ENCODE peak calls at places on chromosomes 1 and 21, in four cellular contexts. H is HL-60, V is foreskin fibroblast, F is Calu3. T is an unnamed sample.

GRCh38 chr1:3618904-3619671 is 5.7 kb upstream of the TPRG1L start:
- DNase-seq in H (peak), V (peak), F (peak), T (peak)

GRCh38 chr1:37556712-37557196 is at the start of gene DNALI1:
- DNase-seq in H (no peak), V (peak), F (peak), T (peak)

GRCh38 chr1:38455829-38456563 is 403.6 kb downstream of the RRAGC start:
- DNase-seq in H (no peak), V (no peak), F (no peak), T (no peak)

GRCh38 chr21:40546657-40547056 is 300.3 kb downstream of the DSCAM start:
- DNase-seq in H (peak), V (no peak), F (no peak), T (no peak)

GRCh38 chr1:21868941-21869454 is 56.9 kb downstream of the LDLRAD2 start:
- DNase-seq in H (no peak), V (no peak), F (no peak), T (no peak)

GRCh38 chr1:183841950-183842816 is 37.3 kb downstream of the RGL1 start:
- DNase-seq in H (no peak), V (peak), F (peak), T (peak)

GRCh38 chr1:119147626-119148180 is 7.2 kb upstream of the WARS2 start:
- DNase-seq in H (no peak), V (peak), F (no peak), T (peak)

GRCh38 chr1:42319128-42319851 is 15.7 kb downstream of the FOXJ3 start:
- DNase-seq in H (no peak), V (peak), F (no peak), T (peak)

GRCh38 chr1:1847501-1848289 is 43.2 kb downstream of the GNB1 start:
- DNase-seq in H (no peak), V (peak), F (no peak), T (peak)

GRCh38 chr1:222073307-222073995 is 331.6 kb upstream of the DUSP10 start:
- DNase-seq in H (no peak), V (peak), F (no peak), T (peak)

GRCh38 chr1:118132000-118132399 is 53.0 kb downstream of the SPAG17 start:
- DNase-seq in H (no peak), V (no peak), F (no peak), T (no peak)

GRCh38 chr1:28259935-28260802 is 851 bp downstream of the SESN2 start:
- DNase-seq in H (peak), V (peak), F (peak), T (peak)

GRCh38 chr1:246907472-246907871 is 24.3 kb downstream of the AHCTF1 start:
- DNase-seq in H (peak), V (peak), F (peak), T (peak)

GRCh38 chr1:1331068-1331965 is at the start of gene TAS1R3:
- DNase-seq in H (peak), V (peak), F (no peak), T (no peak)

GRCh38 chr1:242890211-242890741 is 364.8 kb downstream of the CEP170 start:
- DNase-seq in H (no peak), V (peak), F (peak), T (no peak)

GRCh38 chr1:195019385-195019784 is 1588.9 kb downstream of the KCNT2 start:
- DNase-seq in H (no peak), V (peak), F (no peak), T (no peak)

GRCh38 chr21:18443686-18444085 is 40.1 kb upstream of the TMPRSS15 start:
- DNase-seq in H (peak), V (no peak), F (no peak), T (no peak)

GRCh38 chr1:57839067-57839466 is 415.2 kb upstream of the DAB1 start:
- DNase-seq in H (no peak), V (peak), F (no peak), T (peak)

GRCh38 chr1:202642619-202643291 is 67.5 kb downstream of the SYT2 start:
- DNase-seq in H (no peak), V (no peak), F (no peak), T (no peak)

DNA sequence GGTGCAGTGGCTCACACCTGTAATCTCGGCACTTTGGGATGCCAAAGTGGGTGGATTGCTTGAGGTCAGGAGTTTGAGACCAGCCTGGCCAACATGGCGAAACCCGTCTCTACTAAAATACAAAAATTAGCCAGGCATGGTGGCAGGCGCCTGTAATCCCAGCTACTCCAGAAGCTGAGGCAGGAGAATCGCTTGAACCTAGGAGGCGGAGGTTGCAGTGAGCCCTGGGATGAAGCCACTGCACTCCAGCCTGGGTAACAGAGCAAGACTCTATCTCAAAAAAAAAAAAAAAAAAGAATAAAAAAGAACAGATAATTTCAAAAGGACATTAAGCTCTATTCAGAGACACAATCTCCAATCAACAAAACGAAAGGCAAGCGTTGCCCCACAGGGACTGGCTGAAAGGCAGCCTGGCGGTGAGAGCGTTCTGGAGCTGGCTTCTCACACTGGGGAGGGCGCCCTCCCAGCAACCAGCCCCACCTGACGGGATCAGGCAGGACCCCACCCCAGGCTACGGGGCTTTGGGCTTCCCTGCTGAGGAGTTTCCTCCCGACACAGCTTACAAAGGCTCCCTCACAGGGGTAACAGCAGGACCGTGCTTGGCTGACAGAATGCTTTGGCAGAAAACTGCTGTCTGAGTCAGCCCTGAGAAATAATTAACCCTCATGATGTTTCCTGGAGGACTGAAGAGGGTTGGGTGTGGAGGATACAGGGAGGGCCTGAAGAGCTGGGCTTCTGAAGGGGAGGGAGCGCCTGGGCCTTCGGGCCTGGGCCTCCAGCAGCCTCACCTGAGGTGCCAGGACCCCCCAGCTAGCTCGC is 31.1 kb upstream of the SRP9 start:
- DNase-seq in H (no peak), V (peak), F (peak), T (peak)
- TF ChIP-seq CTCF in H (no peak), V (peak), F (no peak), T (peak)

GRCh38 chr1:160620942-160621632 is 25.8 kb downstream of the SLAMF1 start:
- DNase-seq in H (no peak), V (no peak), F (no peak), T (no peak)

GRCh38 chr1:160619742-160620277 is 27.0 kb downstream of the SLAMF1 start:
- DNase-seq in H (no peak), V (no peak), F (no peak), T (no peak)

GRCh38 chr1:160621633-160622413 is 25.0 kb downstream of the SLAMF1 start:
- DNase-seq in H (no peak), V (no peak), F (no peak), T (no peak)

GRCh38 chr1:160618327-160618726 is 28.5 kb downstream of the SLAMF1 start:
- DNase-seq in H (no peak), V (no peak), F (no peak), T (no peak)

DNA sequence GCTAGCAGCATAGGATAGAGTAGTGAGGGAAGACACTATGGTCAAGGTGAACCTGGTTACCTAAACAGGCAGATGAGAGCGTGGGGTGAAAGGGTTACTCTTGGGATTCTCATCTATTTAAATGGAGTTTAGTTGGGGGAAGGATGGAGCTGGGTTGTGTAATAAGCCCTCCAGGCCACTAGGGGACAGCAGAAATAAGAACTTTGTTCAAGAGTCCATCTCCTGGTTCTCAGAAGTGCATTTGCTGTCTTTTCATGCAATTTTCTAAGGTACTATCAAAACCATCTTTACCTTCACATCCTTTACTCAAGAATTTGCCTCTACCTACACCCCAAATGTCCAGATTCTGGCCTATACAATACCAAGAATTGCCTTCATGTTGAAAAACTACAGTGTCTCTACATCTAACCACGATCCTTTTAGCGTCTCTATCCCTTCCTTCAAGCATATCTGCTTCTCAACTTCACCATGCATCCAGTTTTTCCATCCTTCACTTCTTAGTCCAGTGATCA is 28.0 kb downstream of the SLAMF1 start:
- DNase-seq in H (no peak), V (no peak), F (no peak), T (no peak)
- TF ChIP-seq CTCF in H (peak), V (no peak), F (peak), T (peak)

GRCh38 chr21:44872266-44872567 is 1.3 kb downstream of the PTTG1IP start:
- DNase-seq in H (no peak), V (no peak), F (no peak), T (no peak)
- TF ChIP-seq CTCF in H (no peak), V (no peak), F (no peak), T (no peak)

GRCh38 chr1:155982106-155982505 is 3.8 kb upstream of the ARHGEF2 start:
- DNase-seq in H (no peak), V (no peak), F (no peak), T (no peak)

GRCh38 chr1:155984341-155984740 is 6.0 kb upstream of the ARHGEF2 start:
- DNase-seq in H (no peak), V (no peak), F (no peak), T (no peak)

GRCh38 chr1:155979525-155980343 is 1.4 kb upstream of the ARHGEF2 start:
- DNase-seq in H (peak), V (peak), F (no peak), T (peak)

GRCh38 chr1:155981266-155982088 is 3.1 kb upstream of the ARHGEF2 start:
- DNase-seq in H (peak), V (peak), F (no peak), T (peak)

DNA sequence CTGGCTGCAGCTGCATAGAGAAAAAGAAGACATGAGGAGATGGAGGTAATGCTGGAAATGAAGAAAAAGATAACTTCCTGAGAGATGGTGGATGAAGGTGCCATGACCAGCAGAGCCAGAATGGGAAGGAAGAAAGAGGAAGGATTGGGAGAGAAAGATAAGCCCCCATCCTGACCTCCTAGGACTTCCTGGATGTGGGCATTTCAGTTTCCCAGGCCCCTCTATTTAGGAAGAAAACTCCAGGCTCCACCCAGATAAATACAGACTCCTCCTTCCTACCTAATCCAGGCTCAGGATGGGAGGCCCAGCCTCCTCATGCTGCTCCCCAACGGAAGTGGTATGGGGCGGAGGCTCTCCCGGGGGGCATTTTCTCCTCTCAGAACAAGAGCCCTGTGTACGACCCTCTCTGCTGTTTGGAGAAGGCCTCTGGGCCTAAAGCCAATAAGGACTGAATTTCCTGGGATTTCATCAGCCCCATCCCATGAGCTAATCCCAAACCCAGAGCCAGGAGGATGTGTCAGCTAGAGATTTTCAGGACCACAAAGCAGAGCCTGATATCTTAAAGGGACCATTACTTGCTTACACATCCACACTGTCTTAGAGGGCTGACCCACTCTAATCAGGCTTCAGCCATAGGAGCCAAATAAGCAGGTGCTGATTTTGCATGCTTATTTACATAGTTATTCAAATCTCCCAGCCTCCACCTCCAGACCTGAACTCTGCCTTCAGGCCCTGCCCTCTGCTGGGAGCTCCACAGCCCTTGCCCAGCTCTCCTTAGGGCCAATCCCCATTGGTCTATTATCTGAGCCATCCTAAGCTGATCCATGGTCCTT is 5.1 kb upstream of the ARHGEF2 start:
- DNase-seq in H (no peak), V (peak), F (peak), T (peak)
- TF ChIP-seq CTCF in H (no peak), V (no peak), F (no peak), T (peak)

GRCh38 chr1:230280054-230280795 is 145.9 kb downstream of the PGBD5 start:
- DNase-seq in H (no peak), V (no peak), F (no peak), T (no peak)
- TF ChIP-seq CTCF in H (no peak), V (no peak), F (no peak), T (no peak)

DNA sequence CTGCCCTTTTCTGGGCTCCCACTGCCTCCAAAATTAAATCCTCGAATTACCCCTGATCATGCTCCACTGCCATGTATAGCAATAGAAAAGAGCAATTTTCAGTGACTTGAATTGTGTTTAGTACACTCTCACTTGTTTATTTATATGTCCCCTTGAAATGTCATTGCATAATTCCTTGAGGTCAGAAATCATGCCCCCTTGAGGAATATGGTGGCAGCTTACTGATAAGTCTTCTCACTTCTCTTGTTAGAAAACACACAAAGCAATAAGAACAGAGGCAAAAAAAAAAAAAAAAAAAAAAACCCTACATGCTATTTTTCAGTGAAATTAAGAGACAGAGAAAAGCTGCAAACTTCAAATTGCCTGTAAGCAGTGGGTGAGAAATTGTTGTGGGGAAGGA is 37.5 kb downstream of the GPR88 start:
- DNase-seq in H (no peak), V (no peak), F (no peak), T (no peak)
- TF ChIP-seq CTCF in H (no peak), V (no peak), F (no peak), T (no peak)

DNA sequence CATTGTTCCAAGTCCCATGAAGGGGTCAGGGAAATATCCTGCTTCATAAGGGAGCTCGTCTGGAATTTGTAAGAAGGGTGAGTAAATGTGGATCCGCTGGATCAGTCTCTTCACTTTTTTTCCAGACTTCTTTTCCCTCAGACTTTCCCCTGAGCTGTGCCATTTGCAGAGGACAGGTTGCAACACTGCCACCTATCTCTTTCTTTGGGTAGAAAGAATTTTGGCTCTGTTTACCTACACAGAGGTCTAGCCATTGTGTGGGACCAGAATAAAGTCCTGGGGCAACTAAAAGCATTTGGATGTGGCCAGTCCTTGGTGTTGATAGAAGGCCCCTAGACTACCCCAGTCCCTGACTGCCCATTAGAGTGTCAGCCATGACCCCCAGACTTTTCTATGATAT is 1146.7 kb upstream of the PRMT6 start:
- DNase-seq in H (no peak), V (no peak), F (no peak), T (no peak)
- TF ChIP-seq CTCF in H (no peak), V (no peak), F (no peak), T (no peak)

GRCh38 chr1:233229291-233229690 is 66.2 kb downstream of the PCNX2 start:
- DNase-seq in H (no peak), V (peak), F (no peak), T (no peak)
- TF ChIP-seq CTCF in H (no peak), V (no peak), F (no peak), T (no peak)